ENCODE peak calls at places on chromosomes 11 and 22, in nine cellular contexts. L is HuH-7; Y is occipital lobe; H is stimulated activated naive B cell treated with anti-CD40 and anti-IgM and Interleukin-4, amounts not matched to agents 10 μg/mL and 1 μg/mL and 100 μg/mL, for 72 hours; O is activated CD4-positive, alpha-beta T cell treated with anti-CD3 and anti-CD28 coated beads, Interleukin-2, amount 50 U/mL, for 48 hours; X is naive B cell; P is GM23248; K is DMS53; A is epithelial cell of prostate. E is an unnamed sample.

GRCh38 chr11:19076744-19077589 is 16.4 kb upstream of the MRGPRX2 start:
- DNase-seq in O (peak), Y (peak), X (peak), L (peak), P (peak), H (peak), K (peak), A (no peak), E (no peak)

GRCh38 chr11:134063991-134064747 is 4.7 kb upstream of the JAM3 start:
- DNase-seq in O (no peak), P (no peak), Y (no peak), A (no peak), K (no peak), H (no peak), X (no peak), L (no peak), E (no peak)

GRCh38 chr11:87870081-87870480 is 305.2 kb downstream of the RAB38 start:
- DNase-seq in H (no peak), O (no peak), L (no peak), K (no peak), X (no peak), Y (no peak), P (peak), A (no peak), E (no peak)

GRCh38 chr11:16093889-16094653 is 262.3 kb downstream of the SOX6 start:
- DNase-seq in O (no peak), Y (no peak), P (no peak), L (no peak), X (no peak), H (no peak), K (peak), A (no peak), E (no peak)

GRCh38 chr11:1082728-1083620 is 8.3 kb downstream of the MUC2 start:
- DNase-seq in O (no peak), L (no peak), A (no peak), H (no peak), X (no peak), K (no peak), Y (no peak), P (no peak), E (no peak)

GRCh38 chr11:109933126-109933525 is 160.1 kb upstream of the ZC3H12C start:
- DNase-seq in K (no peak), P (peak), A (no peak), O (no peak), H (no peak), X (no peak), L (no peak), Y (no peak), E (no peak)

GRCh38 chr11:26014456-26015115 is 317.3 kb upstream of the ANO3 start:
- DNase-seq in Y (no peak), L (no peak), P (no peak), X (no peak), A (no peak), O (no peak), H (no peak), K (no peak), E (no peak)

GRCh38 chr22:41688365-41689211 is at the start of gene SNU13:
- DNase-seq in H (peak), O (peak), Y (peak), X (peak), A (peak), K (peak), P (peak), L (peak), E (peak)

GRCh38 chr22:19149047-19149883 is 827 bp downstream of the GSC2 start:
- DNase-seq in Y (no peak), L (no peak), H (no peak), A (no peak), K (peak), P (peak), O (peak), X (peak), E (no peak)

GRCh38 chr22:29202231-29203192 is 3.2 kb upstream of the EMID1 start:
- DNase-seq in A (no peak), X (peak), K (peak), Y (no peak), L (peak), P (no peak), O (peak), H (peak), E (no peak)

GRCh38 chr11:18611196-18611595 is 11.6 kb downstream of the MISFA start:
- DNase-seq in P (peak), K (no peak), X (no peak), L (no peak), O (no peak), A (no peak), Y (no peak), H (no peak), E (no peak)